ENCODE peak calls at places on chromosomes 6 and 20, in four cellular contexts. T, V, L and R are unnamed samples.

GRCh38 chr6:85585741-85586140 is 7.9 kb downstream of the SNX14 start:
- DNase-seq in T (peak; percentile 20), V (no peak), L (no peak), R (no peak)

GRCh38 chr6:85456782-85457181 is 6.9 kb downstream of the NT5E start:
- DNase-seq in V (no peak), T (no peak), L (no peak), R (no peak)

GRCh38 chr20:62711703-62712101 is 3.1 kb downstream of the NTSR1 start:
- DNase-seq in T (no peak), V (no peak), L (peak; percentile 43), R (no peak)

GRCh38 chr6:162533009-162533400 is 194.6 kb downstream of the PRKN start:
- DNase-seq in T (no peak), V (no peak), L (no peak), R (no peak)

GRCh38 chr6:105135907-105136432 is 43.8 kb downstream of the POPDC3 start:
- DNase-seq in T (peak; percentile 16), V (no peak), L (no peak), R (no peak)

GRCh38 chr20:23925789-23926525 is 46.4 kb upstream of the CST5 start:
- DNase-seq in T (no peak), L (no peak), V (no peak), R (no peak)

GRCh38 chr6:15260099-15260821 is 14.4 kb downstream of the JARID2 start:
- DNase-seq in V (no peak), L (no peak), T (peak; percentile 74), R (no peak)

GRCh38 chr6:117482240-117483003 is at the start of gene DCBLD1:
- DNase-seq in V (peak; percentile 33), T (peak; percentile 60), L (peak; percentile 85), R (no peak)

GRCh38 chr6:84137989-84138575 is 89.4 kb downstream of the CEP162 start:
- DNase-seq in T (no peak), L (no peak), V (no peak), R (no peak)

GRCh38 chr20:60255866-60256265 is 297.6 kb downstream of the CDH26 start:
- DNase-seq in L (no peak), V (no peak), T (peak; percentile 66), R (no peak)

GRCh38 chr6:14807130-14807529 is 438.7 kb upstream of the JARID2 start:
- DNase-seq in L (no peak), T (peak; percentile 24), V (no peak), R (no peak)

GRCh38 chr6:45420909-45421699 is 43.4 kb upstream of the SUPT3H start:
- DNase-seq in L (no peak), T (no peak), V (no peak), R (no peak)

GRCh38 chr20:47792021-47792618 is 6.8 kb upstream of the SULF2 start:
- DNase-seq in L (no peak), T (peak; percentile 98), V (no peak), R (peak; percentile 76)

GRCh38 chr6:56399250-56399671 is 151.9 kb upstream of the COL21A1 start:
- DNase-seq in L (no peak), V (no peak), T (peak; percentile 26), R (no peak)

GRCh38 chr6:161476711-161477110 is 202.8 kb upstream of the AGPAT4 start:
- DNase-seq in L (no peak), T (peak; percentile 94), V (no peak), R (no peak)

GRCh38 chr6:38195113-38195635 is 375.6 kb downstream of the ZFAND3 start:
- DNase-seq in V (no peak), T (no peak), L (peak; percentile 44), R (no peak)

GRCh38 chr6:16473908-16474791 is 235.8 kb downstream of the GMPR start:
- DNase-seq in V (no peak), T (no peak), L (no peak), R (no peak)

GRCh38 chr6:41147917-41148316 is 6.2 kb downstream of the TREML1 start:
- DNase-seq in T (no peak), V (no peak), L (no peak), R (no peak)

DNA sequence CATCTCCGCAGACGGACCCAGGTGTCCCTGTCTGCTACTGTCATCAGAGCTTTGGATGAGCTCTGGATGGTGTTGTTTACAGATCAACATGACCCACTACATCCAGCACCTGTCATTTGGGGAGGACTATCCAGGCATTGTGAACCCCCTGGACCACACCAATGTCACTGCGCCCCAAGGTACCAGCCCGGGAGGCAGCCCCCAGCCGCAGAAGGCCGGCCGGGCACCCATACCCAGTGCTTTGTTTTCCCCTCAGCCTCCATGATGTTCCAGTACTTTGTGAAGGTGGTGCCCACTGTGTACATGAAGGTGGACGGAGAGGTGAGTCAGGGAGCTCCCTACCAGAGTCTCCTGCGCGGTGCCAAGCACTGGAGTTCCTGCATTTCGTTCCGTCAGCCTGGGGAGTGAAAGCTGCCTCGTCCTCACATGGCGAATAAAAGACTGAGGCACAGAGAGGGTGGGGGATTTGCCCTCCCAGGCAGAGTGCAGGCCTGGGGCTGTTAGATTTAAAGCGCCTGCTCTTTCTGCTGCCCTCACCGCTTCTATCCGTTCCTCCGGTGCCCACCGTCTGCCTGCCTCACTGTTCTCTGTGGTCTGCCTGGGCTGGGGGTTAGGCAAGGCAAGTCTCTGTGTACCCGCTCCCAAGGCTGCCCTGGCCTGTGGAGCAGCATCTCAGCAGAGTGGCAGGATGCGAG is 14.2 kb downstream of the ERGIC3 start:
- DNase-seq in V (no peak), T (no peak), L (no peak), R (no peak)
- TF ChIP-seq CTCF in V (no peak), T (no peak), L (no peak), R (no peak)

GRCh38 chr6:28816339-28816908 is 107.4 kb downstream of the TRIM27 start:
- DNase-seq in V (no peak), T (no peak), L (no peak), R (no peak)
- H3K4me3 ChIP-seq in V (no peak overlapping the region), T (peak overlapping the region; percentile 30), L (no peak overlapping the region), R (no peak overlapping the region)

DNA sequence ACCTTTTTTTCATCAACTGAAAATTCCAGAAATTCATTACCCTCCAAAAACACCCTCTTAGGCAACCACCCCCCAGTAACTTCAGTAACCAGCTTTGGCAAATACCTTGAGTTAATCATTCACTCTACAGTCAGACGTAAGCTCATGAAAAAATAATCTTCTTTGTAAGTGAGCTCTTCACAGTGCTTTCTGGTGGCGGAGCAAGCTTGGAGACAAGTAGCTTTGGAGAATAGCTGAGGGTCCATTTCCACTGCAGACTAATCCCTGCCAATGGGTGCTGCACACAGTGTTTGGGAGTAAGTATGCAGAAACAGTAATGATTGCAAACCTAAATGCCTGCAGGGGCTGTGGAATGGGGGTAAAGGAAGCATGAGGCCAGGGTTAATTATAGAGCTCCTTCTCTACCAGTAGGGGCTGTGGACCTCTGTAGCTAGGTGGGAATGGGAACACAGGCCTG is 56.8 kb upstream of the HINT3 start:
- DNase-seq in V (no peak), T (no peak), L (no peak), R (no peak)
- TF ChIP-seq CTCF in V (no peak), T (no peak), L (no peak), R (no peak)

DNA sequence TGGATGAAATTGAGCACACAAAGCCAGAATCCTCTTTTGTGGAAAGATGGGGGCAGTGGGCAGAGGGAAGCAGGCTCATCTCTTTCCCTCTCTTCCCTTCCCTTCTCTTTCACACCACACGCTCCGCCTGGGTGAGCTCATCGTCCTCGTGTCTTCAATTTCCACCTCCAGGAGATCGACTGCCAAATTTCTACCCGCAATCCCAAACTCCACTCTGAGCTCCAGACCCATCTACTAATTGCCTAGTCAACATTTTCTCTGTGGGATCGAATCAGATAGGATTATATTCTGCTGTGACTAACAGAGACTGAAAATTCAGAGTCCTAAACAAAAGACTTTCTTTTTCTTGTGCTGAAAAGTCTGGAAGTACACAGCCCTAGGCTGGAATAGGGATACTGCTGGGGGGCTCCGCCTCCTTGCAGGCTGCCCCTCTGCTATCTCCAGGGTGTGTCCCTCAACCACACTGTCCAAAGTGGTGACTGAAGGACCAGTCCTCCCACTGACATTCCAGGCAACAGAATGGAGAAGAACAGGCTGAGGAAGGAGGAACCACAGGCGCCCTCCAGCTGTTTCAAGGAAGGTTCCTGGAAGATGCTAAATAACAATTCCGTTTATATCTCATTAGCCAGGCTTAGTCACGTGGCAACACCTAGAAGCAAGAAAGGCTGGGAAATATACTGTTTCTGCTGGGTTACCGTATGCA is 5.0 kb upstream of the HSPA12B start:
- DNase-seq in V (no peak), T (peak; percentile 80), L (no peak), R (peak; percentile 10)
- H3K4me3 ChIP-seq in V (no peak overlapping the region), T (peak overlapping the region; percentile 21), L (no peak overlapping the region), R (peak overlapping the region; percentile 19)

GRCh38 chr6:125829433-125829832 is 38.7 kb downstream of the NCOA7 start:
- DNase-seq in L (no peak), T (no peak), V (no peak), R (no peak)
- TF ChIP-seq CTCF in L (no peak), T (no peak), V (no peak), R (no peak)

GRCh38 chr6:20700375-20700774 is 166.1 kb downstream of the CDKAL1 start:
- DNase-seq in T (no peak), L (no peak), V (no peak), R (no peak)

GRCh38 chr6:20704325-20704724 is 170.1 kb downstream of the CDKAL1 start:
- DNase-seq in L (no peak), T (no peak), V (no peak), R (no peak)

GRCh38 chr6:20699402-20699801 is 165.1 kb downstream of the CDKAL1 start:
- DNase-seq in T (no peak), V (no peak), L (no peak), R (no peak)

GRCh38 chr6:20703049-20703448 is 168.8 kb downstream of the CDKAL1 start:
- DNase-seq in V (no peak), L (no peak), T (no peak), R (no peak)

GRCh38 chr6:20702366-20702765 is 168.1 kb downstream of the CDKAL1 start:
- DNase-seq in L (no peak), V (no peak), T (no peak), R (no peak)
- H3K4me3 ChIP-seq in L (no peak overlapping the region), V (no peak overlapping the region), T (no peak overlapping the region), R (no peak overlapping the region)

DNA sequence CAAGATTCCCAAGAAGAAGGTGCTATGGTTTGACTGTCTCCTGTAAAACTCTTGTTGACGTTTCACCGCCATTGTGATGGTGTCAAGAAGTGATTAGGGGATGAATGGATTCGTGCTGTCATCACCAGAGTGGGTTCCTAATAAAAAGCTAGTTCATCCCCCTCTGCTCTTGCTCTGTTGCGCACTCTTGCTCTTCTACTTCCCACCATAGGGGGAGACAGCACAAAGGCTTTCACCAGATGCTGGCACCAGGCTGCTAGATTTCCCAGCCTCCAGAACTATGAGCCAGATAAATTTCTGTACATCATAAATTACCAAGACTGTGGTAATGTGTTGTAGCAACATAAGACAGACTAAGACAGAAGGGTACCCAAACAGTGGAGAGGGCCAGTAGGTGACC is 21.6 kb upstream of the CCDC28A start:
- DNase-seq in L (no peak), T (no peak), V (no peak), R (no peak)
- TF ChIP-seq CTCF in L (no peak), T (no peak), V (no peak), R (no peak)

GRCh38 chr20:37901667-37902503 is 1.0 kb upstream of the VSTM2L start:
- DNase-seq in V (no peak), T (peak; percentile 84), L (peak; percentile 53), R (no peak)
- H3K4me3 ChIP-seq in V (peak overlapping the region; percentile 54), T (peak overlapping the region; percentile 45), L (peak overlapping the region; percentile 48), R (peak overlapping the region; percentile 47)

GRCh38 chr6:88165877-88166492 is at the start of gene CNR1:
- DNase-seq in V (no peak), L (peak; percentile 52), T (peak; percentile 40), R (no peak)
- TF ChIP-seq CTCF in V (no peak), L (no peak), T (no peak), R (no peak)